ENCODE peak calls at places on chromosomes 1 and 21, in eight cellular contexts. Y is ovary, X is A549, H is sigmoid colon, F is upper lobe of left lung, V is K562, D is tibial nerve, U is HepG2. T is an unnamed sample.

GRCh38 chr1:92826792-92827191 is 5.0 kb upstream of the RPL5 start:
- DNase-seq in H (no peak), D (no peak), Y (no peak), X (peak), V (no peak), U (no peak), F (no peak), T (no peak)

GRCh38 chr1:68958957-68959356 is 462.1 kb upstream of the DEPDC1 start:
- DNase-seq in X (no peak), D (no peak), F (no peak), U (no peak), V (no peak), Y (no peak), H (no peak), T (no peak)

GRCh38 chr21:37944492-37944891 is 28.2 kb upstream of the KCNJ6 start:
- DNase-seq in F (no peak), V (no peak), D (no peak), U (no peak), X (no peak), H (no peak), Y (no peak), T (no peak)

GRCh38 chr1:204127597-204128242 is 24.1 kb downstream of the ETNK2 start:
- DNase-seq in Y (peak), H (peak), X (peak), F (no peak), V (peak), U (peak), D (peak), T (peak)

GRCh38 chr1:27430903-27431653 is 38.7 kb downstream of the GPR3 start:
- DNase-seq in X (no peak), F (no peak), H (no peak), D (no peak), Y (no peak), U (no peak), V (peak), T (no peak)

GRCh38 chr1:149937779-149938178 is 1.1 kb upstream of the MTMR11 start:
- DNase-seq in U (no peak), X (no peak), V (no peak), H (no peak), D (no peak), F (no peak), Y (no peak), T (no peak)

GRCh38 chr21:27269646-27270045 is 302.8 kb upstream of the ADAMTS5 start:
- DNase-seq in F (no peak), U (no peak), Y (no peak), V (no peak), D (no peak), H (no peak), X (no peak), T (no peak)

GRCh38 chr1:242639104-242639503 is 114.6 kb upstream of the PLD5 start:
- DNase-seq in X (no peak), Y (no peak), V (no peak), D (no peak), H (no peak), U (no peak), F (no peak), T (no peak)

GRCh38 chr1:119132179-119132578 is 8.3 kb downstream of the WARS2 start:
- DNase-seq in Y (no peak), D (peak), F (no peak), U (no peak), X (no peak), V (no peak), H (no peak), T (no peak)

GRCh38 chr1:183702087-183702812 is 49.1 kb upstream of the APOBEC4 start:
- DNase-seq in X (no peak), Y (no peak), H (no peak), V (no peak), D (no peak), F (no peak), U (no peak), T (no peak)

GRCh38 chr1:202101182-202101581 is 21.5 kb upstream of the GPR37L1 start:
- DNase-seq in U (no peak), F (no peak), X (peak), Y (no peak), H (no peak), D (no peak), V (no peak), T (peak)

GRCh38 chr1:86499987-86500593 is 31.4 kb downstream of the CLCA1 start:
- DNase-seq in D (no peak), F (no peak), H (no peak), V (peak), Y (no peak), X (peak), U (peak), T (no peak)

GRCh38 chr1:50417487-50417886 is 5.8 kb downstream of the DMRTA2 start:
- DNase-seq in V (no peak), X (no peak), D (no peak), Y (no peak), F (no peak), H (no peak), U (no peak), T (no peak)

GRCh38 chr1:97647776-97648175 is 273.1 kb downstream of the DPYD start:
- DNase-seq in V (no peak), H (no peak), X (no peak), Y (no peak), F (no peak), U (no peak), D (no peak), T (no peak)

GRCh38 chr1:153611024-153611352 is 1.9 kb downstream of the S100A16 start:
- DNase-seq in V (no peak), H (no peak), U (no peak), F (no peak), Y (no peak), D (no peak), X (peak), T (no peak)

GRCh38 chr1:84269286-84269685 is 32.2 kb upstream of the SAMD13 start:
- DNase-seq in X (peak), Y (no peak), D (no peak), V (no peak), U (no peak), H (no peak), F (no peak), T (no peak)

GRCh38 chr1:168161459-168161858 is 17.3 kb upstream of the TIPRL start:
- DNase-seq in F (no peak), X (no peak), V (peak), H (no peak), D (no peak), Y (no peak), U (no peak), T (no peak)
- TF ChIP-seq EP300 in F (no peak), X (no peak), V (peak), H (no peak), D (no peak), Y (no peak), U (no peak), T (no peak)

DNA sequence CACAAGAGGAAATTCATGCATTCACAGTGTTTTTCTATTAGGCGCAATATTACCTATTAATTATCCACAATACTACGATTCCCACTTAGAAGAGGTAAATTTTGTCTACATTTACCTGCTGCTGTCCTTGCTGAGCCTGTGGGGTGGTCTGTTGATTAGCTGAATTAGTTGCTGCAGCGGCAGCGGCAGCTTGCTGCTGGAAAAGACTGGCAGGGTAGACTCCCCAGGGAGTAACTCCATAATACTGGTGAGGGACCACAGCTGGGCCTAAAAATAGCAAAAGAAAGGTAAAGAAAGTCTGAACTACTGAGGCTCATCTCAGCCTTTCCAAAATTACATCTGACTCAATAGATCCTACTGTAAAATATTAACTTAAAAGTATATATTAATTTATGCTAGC is 66.0 kb upstream of the SDC3 start:
- DNase-seq in X (no peak), V (no peak), D (no peak), H (no peak), Y (no peak), U (no peak), F (no peak), T (no peak)
- TF ChIP-seq EP300 in X (no peak), V (no peak), D (no peak), H (no peak), Y (no peak), U (no peak), F (no peak), T (no peak)

GRCh38 chr1:10428956-10429355 is 1.3 kb upstream of the CENPS start:
- DNase-seq in U (no peak), H (peak), X (no peak), Y (no peak), F (no peak), V (no peak), D (no peak), T (no peak)
- TF ChIP-seq EP300 in U (no peak), H (no peak), X (no peak), Y (no peak), F (no peak), V (no peak), D (no peak), T (no peak)

GRCh38 chr1:54836594-54836993 is 35.5 kb upstream of the TTC22 start:
- DNase-seq in Y (no peak), F (no peak), H (no peak), X (no peak), U (no peak), D (no peak), V (no peak), T (no peak)
- TF ChIP-seq EP300 in Y (no peak), F (no peak), H (no peak), X (no peak), U (no peak), D (no peak), V (no peak), T (no peak)

DNA sequence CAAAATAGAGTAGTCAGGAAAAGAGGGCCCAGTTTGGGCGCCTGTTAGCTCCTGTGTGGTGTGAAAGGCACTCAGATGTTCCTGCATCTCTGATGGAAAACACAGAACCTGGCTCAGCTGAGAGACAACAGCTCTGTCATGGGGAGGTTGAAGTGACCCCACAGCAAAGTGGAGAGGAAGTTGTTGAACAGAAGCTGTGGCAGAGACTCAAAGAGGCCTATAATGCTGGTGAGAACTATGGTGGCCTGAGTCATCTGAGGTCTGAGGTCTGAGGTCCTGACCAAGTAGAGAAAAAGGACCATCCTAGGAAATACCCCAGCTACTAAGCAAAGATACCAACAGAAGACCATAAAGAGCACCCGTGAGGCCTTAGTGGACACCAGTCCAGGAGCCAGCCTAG is 45.6 kb upstream of the JAK1 start:
- DNase-seq in V (no peak), Y (no peak), X (no peak), D (no peak), U (no peak), F (no peak), H (no peak), T (no peak)
- TF ChIP-seq EP300 in V (no peak), Y (no peak), X (no peak), D (no peak), U (no peak), F (no peak), H (no peak), T (no peak)

T was measured in stomach.